ENCODE peak calls at places on chromosomes 4 and X, in four cellular contexts. One of them, this sample, is unnamed.

GRCh38 chrX:53211391-53211978 is 13.5 kb downstream of the KDM5C start:
- DNase-seq in PC-3: peak
- DNase-seq in lower lobe of right lung: no peak
- DNase-seq in omental fat pad: peak
- DNase-seq in this sample: no peak

GRCh38 chr4:183924362-183925044 is 19.4 kb downstream of the STOX2 start:
- DNase-seq in PC-3: no peak
- DNase-seq in lower lobe of right lung: no peak
- DNase-seq in omental fat pad: no peak
- DNase-seq in this sample: no peak

GRCh38 chr4:184792950-184793555 is 32.7 kb downstream of the ACSL1 start:
- DNase-seq in PC-3: peak
- DNase-seq in lower lobe of right lung: peak
- DNase-seq in omental fat pad: no peak
- DNase-seq in this sample: no peak

GRCh38 chr4:160371446-160371845 is 1268.6 kb downstream of the RAPGEF2 start:
- DNase-seq in PC-3: no peak
- DNase-seq in lower lobe of right lung: no peak
- DNase-seq in omental fat pad: no peak
- DNase-seq in this sample: no peak

GRCh38 chr4:80619070-80619674 is 283.6 kb downstream of the CFAP299 start:
- DNase-seq in PC-3: peak
- DNase-seq in lower lobe of right lung: no peak
- DNase-seq in omental fat pad: no peak
- DNase-seq in this sample: no peak

GRCh38 chr4:105061720-105062119 is 85.0 kb upstream of the TET2 start:
- DNase-seq in PC-3: peak
- DNase-seq in lower lobe of right lung: no peak
- DNase-seq in omental fat pad: no peak
- DNase-seq in this sample: no peak

GRCh38 chr4:105994841-105995240 is 99.6 kb downstream of the NPNT start:
- DNase-seq in PC-3: no peak
- DNase-seq in lower lobe of right lung: no peak
- DNase-seq in omental fat pad: no peak
- DNase-seq in this sample: no peak

GRCh38 chr4:93828830-93829530 is 427 bp downstream of the ATOH1 start:
- DNase-seq in PC-3: no peak
- DNase-seq in lower lobe of right lung: peak
- DNase-seq in omental fat pad: no peak
- DNase-seq in this sample: no peak

GRCh38 chr4:141180991-141181760 is 39.5 kb upstream of the ZNF330 start:
- DNase-seq in PC-3: no peak
- DNase-seq in lower lobe of right lung: no peak
- DNase-seq in omental fat pad: no peak
- DNase-seq in this sample: no peak

GRCh38 chr4:168221298-168221697 is 97.3 kb downstream of the DDX60 start:
- DNase-seq in PC-3: peak
- DNase-seq in lower lobe of right lung: no peak
- DNase-seq in omental fat pad: no peak
- DNase-seq in this sample: no peak

GRCh38 chr4:134777626-134778025 is 576.0 kb upstream of the PABPC4L start:
- DNase-seq in PC-3: peak
- DNase-seq in lower lobe of right lung: no peak
- DNase-seq in omental fat pad: no peak
- DNase-seq in this sample: no peak

GRCh38 chr4:87007345-87008181 is 72.8 kb downstream of the AFF1 start:
- DNase-seq in PC-3: peak
- DNase-seq in lower lobe of right lung: peak
- DNase-seq in omental fat pad: peak
- DNase-seq in this sample: peak

GRCh38 chr4:2068198-2068470 is 9.0 kb downstream of the NAT8L start:
- DNase-seq in PC-3: no peak
- DNase-seq in lower lobe of right lung: no peak
- DNase-seq in omental fat pad: no peak
- DNase-seq in this sample: no peak

GRCh38 chr4:37389967-37390580 is 145.5 kb downstream of the NWD2 start:
- DNase-seq in PC-3: peak
- DNase-seq in lower lobe of right lung: no peak
- DNase-seq in omental fat pad: no peak
- DNase-seq in this sample: no peak

GRCh38 chr4:27524224-27524623 is 663.6 kb downstream of the STIM2 start:
- DNase-seq in PC-3: no peak
- DNase-seq in lower lobe of right lung: no peak
- DNase-seq in omental fat pad: no peak
- DNase-seq in this sample: no peak

GRCh38 chrX:137352101-137352660 is 213.7 kb upstream of the ZIC3 start:
- DNase-seq in PC-3: no peak
- DNase-seq in lower lobe of right lung: no peak
- DNase-seq in omental fat pad: no peak
- DNase-seq in this sample: no peak

GRCh38 chr4:76894537-76894936 is 3.4 kb downstream of the SOWAHB start:
- DNase-seq in PC-3: no peak
- DNase-seq in lower lobe of right lung: no peak
- DNase-seq in omental fat pad: no peak
- DNase-seq in this sample: no peak

GRCh38 chrX:34768290-34768689 is 111.2 kb upstream of the TMEM47 start:
- DNase-seq in PC-3: no peak
- DNase-seq in lower lobe of right lung: no peak
- DNase-seq in omental fat pad: no peak
- DNase-seq in this sample: no peak

GRCh38 chr4:111639876-111640275 is 505.4 kb upstream of the FAM241A start:
- DNase-seq in PC-3: peak
- DNase-seq in lower lobe of right lung: no peak
- DNase-seq in omental fat pad: no peak
- DNase-seq in this sample: no peak

GRCh38 chr4:167114416-167114971 is 119.8 kb downstream of the SPOCK3 start:
- DNase-seq in PC-3: no peak
- DNase-seq in lower lobe of right lung: no peak
- DNase-seq in omental fat pad: no peak
- DNase-seq in this sample: no peak

GRCh38 chrX:44088755-44089154 is 115.6 kb upstream of the NDP start:
- DNase-seq in PC-3: no peak
- DNase-seq in lower lobe of right lung: no peak
- DNase-seq in omental fat pad: no peak
- DNase-seq in this sample: no peak

GRCh38 chr4:150217192-150217591 is 138.9 kb downstream of the DCLK2 start:
- DNase-seq in PC-3: peak
- DNase-seq in lower lobe of right lung: no peak
- DNase-seq in omental fat pad: no peak
- DNase-seq in this sample: no peak

GRCh38 chrX:38803609-38804480 is 2.6 kb downstream of the MID1IP1 start:
- DNase-seq in PC-3: peak
- DNase-seq in lower lobe of right lung: peak
- DNase-seq in omental fat pad: peak
- DNase-seq in this sample: peak

GRCh38 chr4:54099287-54099958 is 540 bp upstream of the GSX2 start:
- DNase-seq in PC-3: no peak
- DNase-seq in lower lobe of right lung: no peak
- DNase-seq in omental fat pad: no peak
- DNase-seq in this sample: no peak

GRCh38 chr4:106495498-106495897 is 126.9 kb upstream of the GIMD1 start:
- DNase-seq in PC-3: no peak
- DNase-seq in lower lobe of right lung: no peak
- DNase-seq in omental fat pad: no peak
- DNase-seq in this sample: no peak

GRCh38 chr4:176256921-176257320 is 12.1 kb downstream of the ASB5 start:
- DNase-seq in PC-3: no peak
- DNase-seq in lower lobe of right lung: no peak
- DNase-seq in omental fat pad: no peak
- DNase-seq in this sample: no peak

GRCh38 chrX:132631579-132632232 is 142.9 kb upstream of the MBNL3 start:
- DNase-seq in PC-3: peak
- DNase-seq in lower lobe of right lung: no peak
- DNase-seq in omental fat pad: no peak
- DNase-seq in this sample: no peak

GRCh38 chr4:152264106-152264505 is 271.8 kb downstream of the FBXW7 start:
- DNase-seq in PC-3: no peak
- DNase-seq in lower lobe of right lung: no peak
- DNase-seq in omental fat pad: no peak
- DNase-seq in this sample: no peak

GRCh38 chr4:108172780-108173598 is 4.3 kb upstream of the LEF1 start:
- DNase-seq in PC-3: peak
- DNase-seq in lower lobe of right lung: peak
- DNase-seq in omental fat pad: no peak
- DNase-seq in this sample: no peak
- TF ChIP-seq CTCF in PC-3: no peak
- TF ChIP-seq CTCF in lower lobe of right lung: no peak
- TF ChIP-seq CTCF in omental fat pad: no peak
- TF ChIP-seq CTCF in this sample: no peak

GRCh38 chrX:63488546-63489373 is 137.6 kb upstream of the SPIN4 start:
- DNase-seq in PC-3: no peak
- DNase-seq in lower lobe of right lung: no peak
- DNase-seq in omental fat pad: no peak
- DNase-seq in this sample: no peak
- TF ChIP-seq CTCF in PC-3: no peak
- TF ChIP-seq CTCF in lower lobe of right lung: no peak
- TF ChIP-seq CTCF in omental fat pad: no peak
- TF ChIP-seq CTCF in this sample: no peak

DNA sequence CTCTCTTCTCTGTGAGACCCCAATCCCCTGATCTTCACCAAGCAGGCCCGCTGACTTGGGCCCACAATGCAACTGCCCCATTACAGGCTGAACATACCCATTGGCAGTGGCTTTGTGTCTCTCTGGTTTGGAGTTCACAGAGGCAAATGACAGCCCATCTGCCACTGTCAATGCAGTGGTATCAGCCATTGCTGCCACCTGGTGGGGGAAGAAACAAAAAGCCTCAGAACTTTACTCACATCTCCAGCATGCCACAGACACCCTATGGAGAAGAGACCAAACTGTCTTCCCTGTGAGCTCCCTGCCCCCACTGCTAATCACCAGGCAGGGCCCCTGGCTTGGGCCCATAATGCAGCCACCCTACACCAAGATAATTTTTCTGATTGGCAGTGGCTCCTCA is 729.3 kb upstream of the ACTRT1 start:
- DNase-seq in PC-3: peak
- DNase-seq in lower lobe of right lung: no peak
- DNase-seq in omental fat pad: no peak
- DNase-seq in this sample: no peak
- TF ChIP-seq CTCF in PC-3: peak
- TF ChIP-seq CTCF in lower lobe of right lung: no peak
- TF ChIP-seq CTCF in omental fat pad: no peak
- TF ChIP-seq CTCF in this sample: peak

GRCh38 chr4:82201805-82202636 is 171.8 kb downstream of the HNRNPD start:
- DNase-seq in PC-3: peak
- DNase-seq in lower lobe of right lung: no peak
- DNase-seq in omental fat pad: no peak
- DNase-seq in this sample: no peak
- TF ChIP-seq CTCF in PC-3: peak
- TF ChIP-seq CTCF in lower lobe of right lung: peak
- TF ChIP-seq CTCF in omental fat pad: no peak
- TF ChIP-seq CTCF in this sample: peak

GRCh38 chr4:17647927-17648326 is 33.5 kb downstream of the MED28 start:
- DNase-seq in PC-3: peak
- DNase-seq in lower lobe of right lung: no peak
- DNase-seq in omental fat pad: no peak
- DNase-seq in this sample: peak
- TF ChIP-seq CTCF in PC-3: peak
- TF ChIP-seq CTCF in lower lobe of right lung: no peak
- TF ChIP-seq CTCF in omental fat pad: no peak
- TF ChIP-seq CTCF in this sample: no peak

DNA sequence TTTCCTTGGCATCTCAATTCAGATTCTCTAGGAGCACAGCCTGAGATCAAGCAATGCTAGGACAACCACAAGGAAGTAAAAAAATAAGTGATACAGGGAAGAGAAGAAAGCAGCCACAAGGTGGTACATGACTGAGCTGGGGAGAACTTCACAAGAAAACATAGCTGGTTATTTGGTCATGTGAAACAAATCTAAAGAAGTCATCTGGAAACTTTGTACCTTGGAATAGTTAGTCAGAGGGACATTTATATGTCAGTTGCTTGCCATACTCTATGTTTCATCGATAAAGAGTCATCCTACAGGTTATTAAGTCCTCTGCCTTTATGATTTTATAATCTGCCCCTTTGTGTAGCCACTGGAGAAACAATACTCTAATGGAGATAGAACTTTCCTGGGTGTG is 575.1 kb downstream of the IL15 start:
- DNase-seq in PC-3: peak
- DNase-seq in lower lobe of right lung: no peak
- DNase-seq in omental fat pad: no peak
- DNase-seq in this sample: no peak
- TF ChIP-seq CTCF in PC-3: peak
- TF ChIP-seq CTCF in lower lobe of right lung: no peak
- TF ChIP-seq CTCF in omental fat pad: no peak
- TF ChIP-seq CTCF in this sample: no peak

GRCh38 chr4:73021634-73022033 is 47.9 kb downstream of the COX18 start:
- DNase-seq in PC-3: peak
- DNase-seq in lower lobe of right lung: no peak
- DNase-seq in omental fat pad: no peak
- DNase-seq in this sample: no peak
- TF ChIP-seq CTCF in PC-3: peak
- TF ChIP-seq CTCF in lower lobe of right lung: no peak
- TF ChIP-seq CTCF in omental fat pad: no peak
- TF ChIP-seq CTCF in this sample: no peak

DNA sequence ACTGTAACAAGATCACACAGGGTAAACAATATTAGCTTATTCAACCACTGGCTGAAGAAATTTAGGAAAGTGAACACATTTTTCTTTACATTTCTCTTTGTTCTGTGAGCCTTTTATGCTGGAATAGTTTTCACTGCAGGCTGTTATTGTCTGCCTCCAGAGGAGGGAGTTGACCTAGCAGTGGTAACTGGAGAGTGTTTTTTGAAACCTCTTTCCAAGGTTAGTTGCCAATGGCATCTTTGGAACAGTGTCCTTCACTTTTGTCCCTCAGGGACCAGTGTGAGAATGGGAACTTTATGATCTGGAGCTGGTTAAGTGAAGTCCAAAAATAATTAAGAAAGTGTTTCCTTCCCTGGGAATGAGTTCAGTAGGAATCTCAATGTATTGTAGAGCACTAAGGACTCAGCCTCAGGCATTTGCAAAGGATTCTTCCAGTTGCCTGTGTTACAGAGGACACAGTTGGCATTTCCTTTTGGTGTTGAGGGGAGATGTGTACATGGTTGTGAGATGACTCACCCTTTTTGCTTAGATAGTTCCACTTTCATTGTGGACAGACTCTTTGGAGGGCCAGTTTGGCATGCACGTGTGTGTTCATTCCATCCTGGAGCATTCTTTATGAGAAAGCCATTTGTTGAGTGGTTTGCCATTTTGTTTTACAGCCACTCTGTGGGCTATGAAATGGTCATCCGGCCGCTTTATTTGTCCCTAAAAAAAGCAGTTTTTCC is 61.3 kb downstream of the AR start:
- DNase-seq in PC-3: no peak
- DNase-seq in lower lobe of right lung: no peak
- DNase-seq in omental fat pad: no peak
- DNase-seq in this sample: no peak
- TF ChIP-seq CTCF in PC-3: no peak
- TF ChIP-seq CTCF in lower lobe of right lung: no peak
- TF ChIP-seq CTCF in omental fat pad: no peak
- TF ChIP-seq CTCF in this sample: no peak

This sample was measured in right atrium auricular region.